ENCODE peak calls at places on chromosome 13, in five cellular contexts. Q is tibial artery, L is psoas muscle, R is IMR-90, V is heart right ventricle. X is an unnamed sample.

GRCh38 chr13:25347156-25347555 is 24.6 kb upstream of the ATP8A2 start:
- DNase-seq in V (no peak), R (no peak), L (no peak), Q (no peak), X (no peak)

GRCh38 chr13:112938680-112939079 is 30.3 kb upstream of the MCF2L start:
- DNase-seq in Q (no peak), R (no peak), V (no peak), L (no peak), X (no peak)

GRCh38 chr13:53041968-53042485 is 13.4 kb downstream of the OLFM4 start:
- DNase-seq in R (no peak), Q (no peak), L (no peak), V (no peak), X (no peak)

GRCh38 chr13:97122381-97122996 is 99.6 kb upstream of the MBNL2 start:
- DNase-seq in V (no peak), L (no peak), R (peak; percentile 73), Q (no peak), X (no peak)

GRCh38 chr13:74778946-74779345 is 644.7 kb upstream of the KLF12 start:
- DNase-seq in L (no peak), V (no peak), R (peak; percentile 35), Q (no peak), X (no peak)

GRCh38 chr13:49436890-49437289 is 7.0 kb downstream of the CAB39L start:
- DNase-seq in Q (peak; percentile 51), L (peak; percentile 54), R (peak; percentile 73), V (no peak), X (no peak)

GRCh38 chr13:106374631-106375030 is 160.8 kb downstream of the EFNB2 start:
- DNase-seq in L (no peak), V (no peak), R (no peak), Q (no peak), X (no peak)

GRCh38 chr13:31625115-31625514 is 114.2 kb upstream of the RXFP2 start:
- DNase-seq in R (no peak), L (no peak), V (no peak), Q (no peak), X (no peak)

GRCh38 chr13:60745343-60745742 is 348.3 kb downstream of the TDRD3 start:
- DNase-seq in R (no peak), L (no peak), V (no peak), Q (no peak), X (no peak)

GRCh38 chr13:79936368-79937136 is 404.4 kb downstream of the SPRY2 start:
- DNase-seq in L (no peak), R (peak; percentile 100), Q (peak; percentile 28), V (peak; percentile 44), X (no peak)

GRCh38 chr13:45339867-45340266 is 1.1 kb downstream of the TPT1 start:
- DNase-seq in R (no peak), Q (no peak), L (no peak), V (no peak), X (no peak)

GRCh38 chr13:110479648-110480047 is 81.9 kb downstream of the RAB20 start:
- DNase-seq in Q (peak; percentile 76), L (peak; percentile 52), V (peak; percentile 23), R (no peak), X (no peak)

GRCh38 chr13:38979891-38980627 is 10.6 kb downstream of the STOML3 start:
- DNase-seq in Q (no peak), L (peak; percentile 23), R (no peak), V (peak; percentile 61), X (no peak)

GRCh38 chr13:59691501-59692066 is 472.1 kb downstream of the DIAPH3 start:
- DNase-seq in L (no peak), Q (no peak), V (no peak), R (peak; percentile 56), X (no peak)

GRCh38 chr13:44312898-44313551 is 60.6 kb upstream of the SERP2 start:
- DNase-seq in R (peak; percentile 95), L (no peak), V (no peak), Q (no peak), X (no peak)

GRCh38 chr13:33536639-33537425 is 251.3 kb upstream of the STARD13 start:
- DNase-seq in Q (no peak), V (no peak), R (peak; percentile 95), L (no peak), X (no peak)

GRCh38 chr13:30033681-30034447 is 183.4 kb upstream of the UBL3 start:
- DNase-seq in V (no peak), L (no peak), Q (no peak), R (peak; percentile 97), X (no peak)

GRCh38 chr13:42524487-42525034 is 49.4 kb upstream of the TNFSF11 start:
- DNase-seq in V (no peak), R (no peak), L (no peak), Q (no peak), X (no peak)

DNA sequence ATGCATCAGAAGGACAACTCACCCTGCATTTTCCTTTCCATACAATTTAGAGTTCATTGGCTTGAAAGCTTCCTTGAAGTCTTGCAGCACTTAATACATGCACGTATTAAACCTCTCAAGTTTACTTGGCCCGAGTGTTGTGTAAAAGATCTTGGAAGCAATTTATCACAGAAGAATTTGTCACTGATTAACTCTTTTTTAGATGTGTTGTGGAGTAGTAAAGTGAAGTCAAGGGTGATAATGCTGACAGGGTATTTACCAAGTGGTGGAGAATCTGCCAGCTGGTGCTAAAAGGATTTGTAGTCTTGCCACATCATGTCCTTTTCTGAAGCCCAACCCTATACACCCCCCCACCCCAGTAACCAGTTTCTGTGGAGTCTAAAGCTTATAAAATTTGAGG is 421.0 kb upstream of the MIR17HG start:
- DNase-seq in R (no peak), Q (no peak), V (no peak), L (no peak), X (no peak)
- H3K36me3 ChIP-seq in R (no peaks in the 10 kb centered on the region), Q (no peaks in the 10 kb centered on the region), V (no peaks in the 10 kb centered on the region), L (no peaks in the 10 kb centered on the region), X (no peaks in the 10 kb centered on the region)

DNA sequence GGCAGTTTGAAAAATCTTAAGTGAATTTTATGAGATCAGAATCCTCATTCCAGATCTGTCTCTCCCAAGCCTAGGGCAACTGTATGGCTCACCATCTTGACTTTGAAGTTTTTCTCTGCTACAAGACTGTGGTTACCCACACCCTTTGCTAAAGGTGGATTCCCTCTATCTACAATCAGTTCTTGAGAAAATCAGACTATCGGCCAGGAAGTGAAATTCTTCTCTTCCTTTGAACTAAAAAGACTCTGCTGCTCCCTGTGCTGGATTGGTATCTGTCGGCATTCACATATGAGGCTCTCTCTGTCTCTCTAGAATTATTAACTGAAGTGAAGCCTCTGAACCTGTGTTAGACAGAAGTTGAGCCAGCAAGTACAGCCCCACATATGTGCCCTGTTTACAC is 145.9 kb downstream of the MIPEP start:
- DNase-seq in Q (no peak), V (no peak), L (no peak), R (no peak), X (no peak)
- TF ChIP-seq CTCF in Q (no peak), V (no peak), L (no peak), R (no peak), X (no peak)

GRCh38 chr13:99974939-99975561 is 3.5 kb upstream of the ZIC5 start:
- DNase-seq in L (no peak), Q (no peak), V (no peak), R (no peak), X (no peak)
- H3K4me1 ChIP-seq in L (peaks cover 13% of the 10 kb centered on the region), Q (peaks cover 33% of the 10 kb centered on the region), V (peaks cover 13% of the 10 kb centered on the region), R (peaks cover 1% of the 10 kb centered on the region), X (no peaks in the 10 kb centered on the region)

GRCh38 chr13:114025432-114026127 is 51.7 kb upstream of the C13orf46 start:
- DNase-seq in Q (no peak), R (peak; percentile 78), V (no peak), L (peak; percentile 14), X (no peak)
- H3K36me3 ChIP-seq in Q (peaks cover 40% of the 10 kb centered on the region), R (peaks cover 61% of the 10 kb centered on the region), V (peaks cover 19% of the 10 kb centered on the region), L (no peaks in the 10 kb centered on the region), X (no peaks in the 10 kb centered on the region)

GRCh38 chr13:72029981-72030380 is 163.0 kb upstream of the DACH1 start:
- DNase-seq in V (no peak), R (no peak), Q (no peak), L (no peak), X (no peak)
- TF ChIP-seq CTCF in V (no peak), R (no peak), Q (no peak), L (no peak), X (no peak)

DNA sequence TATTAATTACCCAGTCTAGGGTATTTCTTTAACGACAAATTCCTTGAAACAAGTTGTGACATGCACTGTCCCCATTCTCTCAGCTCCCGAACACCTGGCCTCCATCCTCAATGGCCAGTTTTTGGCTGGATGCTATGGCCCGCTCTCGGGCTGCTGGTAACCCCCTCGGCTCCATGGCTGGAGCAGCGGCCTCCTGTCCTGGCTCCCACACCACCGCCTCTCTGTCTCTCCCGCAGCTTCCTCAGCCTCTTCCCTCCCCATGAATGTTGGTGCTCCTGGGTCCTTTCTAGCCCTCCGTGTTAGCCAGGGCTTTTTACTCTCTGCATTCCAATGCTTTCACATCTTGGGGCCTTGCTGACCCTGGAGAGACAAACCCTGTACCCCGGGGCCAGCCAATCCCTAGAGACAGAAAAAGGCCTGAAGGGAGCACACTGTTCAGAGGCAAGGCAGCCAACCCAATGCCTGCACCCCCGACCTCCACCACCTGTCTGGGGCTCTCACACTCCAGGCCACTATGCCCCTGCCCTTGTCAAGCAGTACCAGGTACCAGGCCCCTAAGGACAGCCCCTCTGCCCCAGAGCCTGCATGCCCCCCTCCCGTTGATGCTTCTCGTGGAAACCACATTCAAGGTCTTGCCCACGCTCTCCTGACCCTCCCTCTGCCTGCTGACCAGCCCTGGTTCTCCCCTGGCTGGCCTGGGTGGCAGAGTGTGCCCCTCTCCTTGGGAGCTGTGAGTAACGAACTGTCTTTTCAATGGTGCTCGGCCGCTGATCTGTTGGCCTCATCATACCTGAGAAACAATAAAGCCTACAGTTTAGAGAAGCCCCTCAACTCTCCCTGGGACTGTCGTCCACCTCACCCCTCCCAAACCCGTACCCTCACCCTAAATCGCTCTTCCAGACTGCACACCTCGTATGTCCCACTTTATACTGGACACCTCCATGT is 86.9 kb upstream of the GPR183 start:
- DNase-seq in R (no peak), Q (no peak), V (no peak), L (no peak), X (no peak)
- H3K4me1 ChIP-seq in R (no peaks in the 10 kb centered on the region), Q (no peaks in the 10 kb centered on the region), V (no peaks in the 10 kb centered on the region), L (no peaks in the 10 kb centered on the region), X (no peaks in the 10 kb centered on the region)

DNA sequence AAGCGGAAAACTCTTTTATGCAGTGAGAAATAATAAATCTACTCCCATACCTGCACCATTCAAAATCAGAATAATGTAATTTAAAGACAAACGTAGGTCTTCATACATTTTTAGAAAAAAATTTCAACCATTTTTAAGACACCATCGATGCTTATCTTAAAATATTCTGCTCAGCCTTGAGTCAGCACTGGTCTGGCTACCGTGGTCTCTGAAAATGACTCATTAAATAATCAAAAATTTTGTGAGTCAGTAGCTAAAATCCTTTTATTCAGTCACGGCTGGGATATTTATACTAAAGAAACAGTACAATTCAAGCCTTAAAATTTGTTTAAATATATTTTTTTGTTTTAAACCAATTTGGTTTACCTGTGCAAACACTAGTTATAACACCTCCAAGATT is 2862.8 kb upstream of the PCDH20 start:
- DNase-seq in Q (no peak), R (peak; percentile 78), L (no peak), V (no peak), X (no peak)
- H3K36me3 ChIP-seq in Q (no peaks in the 10 kb centered on the region), R (no peaks in the 10 kb centered on the region), L (no peaks in the 10 kb centered on the region), V (no peaks in the 10 kb centered on the region), X (peaks cover 4% of the 10 kb centered on the region)

GRCh38 chr13:81929988-81930387 is 1589.1 kb upstream of the SPRY2 start:
- DNase-seq in R (no peak), V (no peak), Q (no peak), L (no peak), X (no peak)

GRCh38 chr13:81927347-81927746 is 1586.4 kb upstream of the SPRY2 start:
- DNase-seq in R (no peak), Q (no peak), L (no peak), V (no peak), X (no peak)
- TF ChIP-seq CTCF in R (no peak), Q (no peak), L (no peak), V (no peak), X (no peak)